ENCODE peak calls at places on chromosomes 13 and 19, in six cellular contexts. One of them, this sample, is unnamed.

GRCh38 chr13:110518150-110518525 is 43.4 kb downstream of the RAB20 start:
- DNase-seq in heart left ventricle: no peak
- DNase-seq in ovary: no peak
- DNase-seq in endothelial cell of umbilical vein: no peak
- DNase-seq in Peyer's patch: no peak
- DNase-seq in upper lobe of left lung: peak
- DNase-seq in this sample: no peak

GRCh38 chr19:31674503-31675186 is 325.4 kb upstream of the TSHZ3 start:
- DNase-seq in endothelial cell of umbilical vein: no peak
- DNase-seq in heart left ventricle: no peak
- DNase-seq in Peyer's patch: no peak
- DNase-seq in ovary: no peak
- DNase-seq in upper lobe of left lung: no peak
- DNase-seq in this sample: no peak

GRCh38 chr13:51804295-51805172 is 571 bp upstream of the DHRS12 start:
- DNase-seq in upper lobe of left lung: no peak
- DNase-seq in endothelial cell of umbilical vein: no peak
- DNase-seq in heart left ventricle: peak
- DNase-seq in Peyer's patch: peak
- DNase-seq in ovary: peak
- DNase-seq in this sample: no peak

GRCh38 chr19:14031719-14032480 is at the start of gene IL27RA:
- DNase-seq in ovary: peak
- DNase-seq in upper lobe of left lung: peak
- DNase-seq in heart left ventricle: peak
- DNase-seq in Peyer's patch: peak
- DNase-seq in endothelial cell of umbilical vein: peak
- DNase-seq in this sample: no peak

GRCh38 chr19:34041922-34042521 is 130.3 kb upstream of the LSM14A start:
- DNase-seq in endothelial cell of umbilical vein: peak
- DNase-seq in ovary: peak
- DNase-seq in upper lobe of left lung: peak
- DNase-seq in heart left ventricle: peak
- DNase-seq in Peyer's patch: peak
- DNase-seq in this sample: no peak

GRCh38 chr13:24625324-24625723 is 54.9 kb upstream of the ATP12A start:
- DNase-seq in heart left ventricle: no peak
- DNase-seq in Peyer's patch: no peak
- DNase-seq in upper lobe of left lung: no peak
- DNase-seq in endothelial cell of umbilical vein: no peak
- DNase-seq in ovary: no peak
- DNase-seq in this sample: no peak

GRCh38 chr13:30033681-30034447 is 183.4 kb upstream of the UBL3 start:
- DNase-seq in ovary: no peak
- DNase-seq in endothelial cell of umbilical vein: no peak
- DNase-seq in Peyer's patch: no peak
- DNase-seq in heart left ventricle: no peak
- DNase-seq in upper lobe of left lung: no peak
- DNase-seq in this sample: peak

GRCh38 chr13:111262715-111263114 is 57.7 kb upstream of the TEX29 start:
- DNase-seq in Peyer's patch: no peak
- DNase-seq in upper lobe of left lung: no peak
- DNase-seq in ovary: no peak
- DNase-seq in heart left ventricle: no peak
- DNase-seq in endothelial cell of umbilical vein: no peak
- DNase-seq in this sample: no peak

GRCh38 chr13:101575591-101575990 is 123.1 kb downstream of the ITGBL1 start:
- DNase-seq in ovary: no peak
- DNase-seq in endothelial cell of umbilical vein: no peak
- DNase-seq in Peyer's patch: no peak
- DNase-seq in heart left ventricle: no peak
- DNase-seq in upper lobe of left lung: no peak
- DNase-seq in this sample: no peak

DNA sequence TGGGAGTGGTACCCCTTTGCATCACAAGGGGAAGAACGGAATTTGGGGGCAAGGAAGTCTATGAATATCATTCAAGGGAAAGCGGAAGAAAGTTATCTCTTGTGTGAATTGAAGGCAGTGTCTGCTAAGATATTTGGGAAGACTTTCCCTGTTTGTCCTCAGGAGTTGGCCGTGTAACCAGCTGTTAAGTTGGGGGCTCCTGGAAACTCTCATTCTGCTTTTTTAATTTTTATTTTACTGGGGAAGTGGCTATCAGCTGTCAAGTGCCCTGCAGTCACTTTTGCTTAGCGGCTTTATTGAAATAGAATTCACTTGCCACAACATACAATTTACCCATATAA is 2.9 kb downstream of the UPF1 start:
- DNase-seq in endothelial cell of umbilical vein: no peak
- DNase-seq in Peyer's patch: no peak
- DNase-seq in heart left ventricle: no peak
- DNase-seq in ovary: no peak
- DNase-seq in upper lobe of left lung: no peak
- DNase-seq in this sample: no peak
- H3K27ac ChIP-seq in endothelial cell of umbilical vein: no peak
- H3K27ac ChIP-seq in Peyer's patch: no peak
- H3K27ac ChIP-seq in heart left ventricle: no peak
- H3K27ac ChIP-seq in ovary: no peak
- H3K27ac ChIP-seq in upper lobe of left lung: no peak
- H3K27ac ChIP-seq in this sample: no peak

GRCh38 chr19:35086455-35086854 is 29.2 kb upstream of the FXYD3 start:
- DNase-seq in heart left ventricle: no peak
- DNase-seq in ovary: no peak
- DNase-seq in Peyer's patch: no peak
- DNase-seq in upper lobe of left lung: peak
- DNase-seq in endothelial cell of umbilical vein: no peak
- DNase-seq in this sample: no peak
- TF ChIP-seq POLR2A in heart left ventricle: no peak
- TF ChIP-seq POLR2A in ovary: no peak
- TF ChIP-seq POLR2A in Peyer's patch: no peak
- TF ChIP-seq POLR2A in upper lobe of left lung: no peak
- TF ChIP-seq POLR2A in endothelial cell of umbilical vein: no peak
- TF ChIP-seq POLR2A in this sample: no peak

GRCh38 chr13:50085063-50085462 is 69.8 kb downstream of the KCNRG start:
- DNase-seq in heart left ventricle: no peak
- DNase-seq in upper lobe of left lung: no peak
- DNase-seq in endothelial cell of umbilical vein: peak
- DNase-seq in Peyer's patch: no peak
- DNase-seq in ovary: no peak
- DNase-seq in this sample: no peak
- H3K4me3 ChIP-seq in heart left ventricle: no peak
- H3K4me3 ChIP-seq in upper lobe of left lung: peak
- H3K4me3 ChIP-seq in endothelial cell of umbilical vein: no peak
- H3K4me3 ChIP-seq in Peyer's patch: no peak
- H3K4me3 ChIP-seq in ovary: no peak
- H3K4me3 ChIP-seq in this sample: no peak

DNA sequence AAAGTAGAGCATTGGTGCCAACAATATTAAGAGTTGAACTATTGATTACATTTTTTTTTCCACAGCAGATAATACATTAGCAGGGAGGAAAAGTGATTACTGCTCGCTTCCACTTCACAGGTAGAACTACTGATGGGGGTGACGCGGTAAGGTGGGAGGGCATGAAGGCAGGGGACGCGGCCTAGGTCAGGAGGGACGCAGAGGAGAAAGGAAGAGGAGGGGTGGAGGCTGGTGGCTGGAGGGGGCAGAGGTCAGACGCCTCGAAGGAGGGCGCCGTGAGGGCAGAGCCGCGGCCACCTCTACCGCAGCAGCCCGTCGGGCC is 287 bp upstream of the B3GLCT start:
- DNase-seq in endothelial cell of umbilical vein: no peak
- DNase-seq in upper lobe of left lung: no peak
- DNase-seq in ovary: no peak
- DNase-seq in Peyer's patch: no peak
- DNase-seq in heart left ventricle: no peak
- DNase-seq in this sample: no peak
- H3K27ac ChIP-seq in endothelial cell of umbilical vein: no peak
- H3K27ac ChIP-seq in upper lobe of left lung: peak
- H3K27ac ChIP-seq in ovary: peak
- H3K27ac ChIP-seq in Peyer's patch: peak
- H3K27ac ChIP-seq in heart left ventricle: peak
- H3K27ac ChIP-seq in this sample: peak